ENCODE peak calls at places on chromosomes 1 and 21, in six cellular contexts. I is mammary epithelial cell, T is heart left ventricle, P is hepatocyte, X is osteoblast, U is heart right ventricle. Z is an unnamed sample.

GRCh38 chr1:4488018-4488417 is 166.4 kb upstream of the AJAP1 start:
- DNase-seq in I (no peak), T (no peak), P (no peak), X (peak), U (no peak), Z (no peak)

GRCh38 chr1:28928306-28928987 is 14.1 kb downstream of the EPB41 start:
- DNase-seq in I (no peak), T (no peak), P (no peak), X (no peak), U (no peak), Z (no peak)

GRCh38 chr1:203686091-203686632 is 59.5 kb downstream of the ATP2B4 start:
- DNase-seq in I (no peak), T (no peak), P (peak), X (peak), U (no peak), Z (no peak)

GRCh38 chr1:8598060-8598724 is 219.2 kb downstream of the RERE start:
- DNase-seq in I (no peak), T (no peak), P (peak), X (peak), U (no peak), Z (no peak)

GRCh38 chr1:210201671-210202070 is 30.9 kb upstream of the SERTAD4 start:
- DNase-seq in I (no peak), T (no peak), P (no peak), X (no peak), U (no peak), Z (no peak)

GRCh38 chr1:19006837-19007271 is 50.4 kb upstream of the IFFO2 start:
- DNase-seq in I (no peak), T (no peak), P (no peak), X (no peak), U (no peak), Z (no peak)

GRCh38 chr1:176745945-176746344 is 283.0 kb downstream of the PAPPA2 start:
- DNase-seq in I (peak), T (no peak), P (no peak), X (no peak), U (no peak), Z (peak)

GRCh38 chr1:18104546-18105100 is 3.0 kb upstream of the IGSF21 start:
- DNase-seq in I (no peak), T (no peak), P (no peak), X (peak), U (no peak), Z (no peak)

GRCh38 chr1:33433509-33434362 is 2.8 kb upstream of the PHC2 start:
- DNase-seq in I (peak), T (no peak), P (peak), X (peak), U (no peak), Z (peak)

GRCh38 chr1:214569357-214570004 is 18.1 kb upstream of the PTPN14 start:
- DNase-seq in I (peak), T (no peak), P (no peak), X (no peak), U (no peak), Z (peak)

GRCh38 chr1:19863804-19864203 is 18.4 kb upstream of the OTUD3 start:
- DNase-seq in I (peak), T (no peak), P (peak), X (no peak), U (no peak), Z (peak)

GRCh38 chr1:1013922-1014617 is 773 bp downstream of the ISG15 start:
- DNase-seq in I (no peak), T (peak), P (peak), X (peak), U (no peak), Z (no peak)

GRCh38 chr1:7538033-7538432 is 233.1 kb upstream of the VAMP3 start:
- DNase-seq in I (no peak), T (peak), P (no peak), X (peak), U (no peak), Z (no peak)

GRCh38 chr1:56061824-56062223 is 517.5 kb downstream of the PLPP3 start:
- DNase-seq in I (peak), T (no peak), P (no peak), X (no peak), U (no peak), Z (no peak)

GRCh38 chr1:38696371-38696770 is 163.2 kb downstream of the RRAGC start:
- DNase-seq in I (no peak), T (no peak), P (no peak), X (no peak), U (no peak), Z (no peak)

GRCh38 chr1:33369764-33370163 is 48.9 kb upstream of the A3GALT2 start:
- DNase-seq in I (no peak), T (no peak), P (no peak), X (no peak), U (no peak), Z (no peak)

GRCh38 chr1:60504206-60504868 is 430.8 kb upstream of the C1orf87 start:
- DNase-seq in I (no peak), T (no peak), P (no peak), X (no peak), U (no peak), Z (peak)

GRCh38 chr1:110068646-110069301 is 1.7 kb downstream of the ALX3 start:
- DNase-seq in I (no peak), T (no peak), P (no peak), X (peak), U (no peak), Z (no peak)

GRCh38 chr1:5758000-5758858 is 234.0 kb downstream of the NPHP4 start:
- DNase-seq in I (no peak), T (no peak), P (no peak), X (no peak), U (no peak), Z (no peak)

GRCh38 chr1:61280457-61280856 is 198.1 kb downstream of the NFIA start:
- DNase-seq in I (no peak), T (no peak), P (no peak), X (no peak), U (no peak), Z (no peak)

GRCh38 chr1:230327892-230328284 is 98.2 kb downstream of the PGBD5 start:
- DNase-seq in I (no peak), T (no peak), P (no peak), X (no peak), U (no peak), Z (peak)

GRCh38 chr21:33212159-33212851 is 17.4 kb upstream of the IFNAR2 start:
- DNase-seq in I (peak), T (no peak), P (peak), X (no peak), U (no peak), Z (peak)

GRCh38 chr1:147384805-147385204 is 142.3 kb downstream of the CHD1L start:
- DNase-seq in I (no peak), T (no peak), P (no peak), X (no peak), U (no peak), Z (no peak)

GRCh38 chr1:27009601-27010197 is 3.0 kb downstream of the TENT5B start:
- DNase-seq in I (peak), T (no peak), P (peak), X (peak), U (peak), Z (peak)
- TF ChIP-seq CTCF in I (peak), T (no peak), P (no peak), X (no peak), U (peak), Z (no peak)

GRCh38 chr1:63317007-63317813 is 5.2 kb upstream of the FOXD3 start:
- DNase-seq in I (peak), T (peak), P (peak), X (peak), U (peak), Z (peak)
- TF ChIP-seq CTCF in I (peak), T (peak), P (peak), X (peak), U (peak), Z (peak)

GRCh38 chr1:202205523-202206190 is 12.1 kb downstream of the LGR6 start:
- DNase-seq in I (no peak), T (no peak), P (no peak), X (peak), U (no peak), Z (peak)
- TF ChIP-seq CTCF in I (peak), T (no peak), P (peak), X (peak), U (no peak), Z (no peak)

GRCh38 chr21:30257773-30258172 is 25.0 kb downstream of the KRTAP24-1 start:
- DNase-seq in I (peak), T (no peak), P (peak), X (peak), U (no peak), Z (peak)
- TF ChIP-seq CTCF in I (peak), T (no peak), P (peak), X (peak), U (peak), Z (peak)

GRCh38 chr1:90721210-90722194 is 4.4 kb upstream of the BARHL2 start:
- DNase-seq in I (peak), T (peak), P (peak), X (peak), U (peak), Z (peak)
- TF ChIP-seq CTCF in I (peak), T (peak), P (peak), X (peak), U (peak), Z (peak)

Z was measured in MCF 10A.